ENCODE peak calls at places on chromosomes 13 and 19, in seven cellular contexts. I is SK-N-SH, O is HCT116, L is GM12878, Z is HepG2, U is K562, E is H1. C is an unnamed sample.

GRCh38 chr13:26325876-26326275 is 71.9 kb downstream of the CDK8 start:
- DNase-seq in O (no peak), L (peak; percentile 13), E (no peak), I (no peak), U (no peak), Z (no peak), C (no peak)

GRCh38 chr13:32577032-32577431 is 9.2 kb upstream of the PDS5B start:
- DNase-seq in E (no peak), O (no peak), L (no peak), U (no peak), I (no peak), Z (no peak), C (no peak)

GRCh38 chr13:62627226-62627625 is 1211.6 kb upstream of the PCDH20 start:
- DNase-seq in U (no peak), L (no peak), Z (no peak), I (no peak), O (no peak), E (no peak), C (no peak)

GRCh38 chr13:29438772-29439171 is 156.7 kb downstream of the SLC7A1 start:
- DNase-seq in L (no peak), U (no peak), Z (no peak), E (no peak), O (no peak), I (no peak), C (no peak)

GRCh38 chr19:21850636-21851255 is 14.8 kb upstream of the ZNF43 start:
- DNase-seq in E (no peak), O (no peak), I (no peak), Z (no peak), U (no peak), L (no peak), C (no peak)

GRCh38 chr13:20492641-20493040 is 33.0 kb downstream of the CRYL1 start:
- DNase-seq in O (peak; percentile 27), E (peak; percentile 58), Z (peak; percentile 46), I (no peak), U (peak; percentile 19), L (no peak), C (peak; percentile 47)

GRCh38 chr19:47229674-47230121 is 1.3 kb downstream of the BBC3 start:
- DNase-seq in Z (no peak), I (peak; percentile 26), E (no peak), O (no peak), L (no peak), U (no peak), C (no peak)

GRCh38 chr19:18292460-18292809 is 11.0 kb upstream of the JUND start:
- DNase-seq in U (no peak), L (no peak), E (peak; percentile 82), O (no peak), Z (no peak), I (no peak), C (peak; percentile 64)

GRCh38 chr13:20462533-20462915 is 63.1 kb downstream of the CRYL1 start:
- DNase-seq in Z (no peak), I (no peak), E (no peak), O (no peak), U (no peak), L (no peak), C (no peak)

GRCh38 chr19:55372316-55373081 is 2.2 kb upstream of the IL11 start:
- DNase-seq in E (no peak), U (no peak), Z (peak; percentile 26), O (no peak), I (peak; percentile 64), L (no peak), C (no peak)

GRCh38 chr19:8456064-8456463 is 11.3 kb downstream of the HNRNPM start:
- DNase-seq in O (no peak), L (no peak), U (no peak), I (no peak), E (no peak), Z (no peak), C (no peak)

GRCh38 chr19:8578642-8579265 is 1.5 kb upstream of the MYO1F start:
- DNase-seq in E (peak; percentile 96), I (peak; percentile 85), L (no peak), Z (peak; percentile 35), U (peak; percentile 77), O (peak; percentile 47), C (peak; percentile 62)

GRCh38 chr13:59394526-59394925 is 769.2 kb downstream of the DIAPH3 start:
- DNase-seq in U (no peak), E (no peak), Z (no peak), L (no peak), I (no peak), O (no peak), C (no peak)

GRCh38 chr19:48900477-48901452 is 653 bp downstream of the NUCB1 start:
- DNase-seq in L (no peak), E (no peak), Z (peak; percentile 29), I (peak; percentile 63), U (peak; percentile 61), O (no peak), C (peak; percentile 32)

GRCh38 chr13:29875646-29876045 is 25.2 kb upstream of the UBL3 start:
- DNase-seq in Z (no peak), U (no peak), O (no peak), I (no peak), E (no peak), L (no peak), C (peak; percentile 77)

GRCh38 chr13:99087954-99088491 is 110.2 kb upstream of the DOCK9 start:
- DNase-seq in U (no peak), I (peak; percentile 53), L (no peak), O (no peak), Z (no peak), E (no peak), C (no peak)

GRCh38 chr13:114090476-114090875 is 41.9 kb downstream of the RASA3 start:
- DNase-seq in E (no peak), Z (no peak), U (no peak), L (no peak), O (no peak), I (no peak), C (no peak)

GRCh38 chr13:29713841-29714240 is 118.4 kb upstream of the SLC7A1 start:
- DNase-seq in O (peak; percentile 8), L (no peak), I (peak; percentile 33), Z (no peak), E (no peak), U (peak; percentile 27), C (no peak)

GRCh38 chr13:68234278-68234677 is 1004.1 kb upstream of the PCDH9 start:
- DNase-seq in O (no peak), L (no peak), U (no peak), I (peak; percentile 15), E (no peak), Z (no peak), C (no peak)

GRCh38 chr19:12881172-12881808 is at the start of gene DNASE2:
- DNase-seq in U (peak; percentile 91), E (peak; percentile 95), O (peak; percentile 86), I (peak; percentile 95), L (peak; percentile 85), Z (peak; percentile 61), C (peak; percentile 97)

GRCh38 chr19:12884202-12884601 is 2.8 kb downstream of the KLF1 start:
- DNase-seq in L (no peak), O (no peak), E (no peak), U (no peak), Z (no peak), I (no peak), C (no peak)

GRCh38 chr19:12882589-12882988 is 1.3 kb upstream of the DNASE2 start:
- DNase-seq in Z (no peak), O (no peak), I (no peak), L (no peak), U (no peak), E (no peak), C (no peak)

GRCh38 chr19:12884627-12884925 is 2.4 kb downstream of the KLF1 start:
- DNase-seq in E (no peak), I (no peak), L (no peak), Z (no peak), O (no peak), U (no peak), C (no peak)

GRCh38 chr19:12880551-12881171 is 588 bp downstream of the DNASE2 start:
- DNase-seq in O (no peak), L (no peak), U (no peak), E (no peak), I (no peak), Z (no peak), C (peak; percentile 62)
- TF ChIP-seq JUND in O (no peak), L (no peak), U (no peak), E (no peak), I (no peak), Z (no peak), C (no peak)

DNA sequence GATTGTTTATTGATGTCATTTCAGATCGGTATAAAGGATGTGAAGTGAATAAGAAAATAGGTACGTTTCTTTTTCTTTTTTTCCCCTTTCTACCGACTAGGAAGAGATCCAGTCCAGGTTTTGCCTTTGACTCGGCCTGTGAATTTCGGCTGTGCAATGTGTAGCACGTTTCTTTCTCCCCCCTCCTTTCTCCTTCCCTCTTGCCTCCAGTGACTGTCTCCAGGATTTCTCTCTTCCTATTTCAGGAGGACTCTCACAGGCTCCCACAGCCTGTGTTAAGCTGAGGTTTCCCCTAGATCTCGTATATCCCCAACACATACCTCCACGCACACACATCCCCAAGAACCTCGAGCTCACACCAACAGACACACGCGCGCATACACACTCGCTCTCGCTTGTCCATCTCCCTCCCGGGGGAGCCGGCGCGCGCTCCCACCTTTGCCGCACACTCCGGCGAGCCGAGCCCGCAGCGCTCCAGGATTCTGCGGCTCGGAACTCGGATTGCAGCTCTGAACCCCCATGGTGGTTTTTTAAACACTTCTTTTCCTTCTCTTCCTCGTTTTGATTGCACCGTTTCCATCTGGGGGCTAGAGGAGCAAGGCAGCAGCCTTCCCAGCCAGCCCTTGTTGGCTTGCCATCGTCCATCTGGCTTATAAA is at the start of gene GPC6:
- DNase-seq in I (peak; percentile 80), Z (peak; percentile 79), L (no peak), O (no peak), U (no peak), E (no peak), C (peak; percentile 37)
- TF ChIP-seq JUND in I (peak; percentile 46), Z (no peak), L (no peak), O (no peak), U (no peak), E (no peak), C (no peak)

GRCh38 chr13:94701313-94702180 is 10.8 kb downstream of the SOX21 start:
- DNase-seq in U (no peak), L (no peak), O (no peak), E (peak; percentile 60), I (no peak), Z (no peak), C (no peak)

GRCh38 chr13:94703271-94703670 is 9.1 kb downstream of the SOX21 start:
- DNase-seq in L (no peak), E (peak; percentile 69), O (no peak), U (no peak), I (peak; percentile 34), Z (no peak), C (no peak)

GRCh38 chr13:94703721-94704314 is 8.5 kb downstream of the SOX21 start:
- DNase-seq in Z (no peak), O (no peak), L (no peak), E (peak; percentile 57), I (peak; percentile 28), U (no peak), C (no peak)

GRCh38 chr13:94700536-94700935 is 11.8 kb downstream of the SOX21 start:
- DNase-seq in L (no peak), Z (no peak), E (no peak), I (no peak), U (no peak), O (no peak), C (no peak)

GRCh38 chr13:94702181-94703041 is 9.9 kb downstream of the SOX21 start:
- DNase-seq in E (peak; percentile 65), L (no peak), I (peak; percentile 20), O (no peak), U (no peak), Z (no peak), C (no peak)
- TF ChIP-seq JUND in E (no peak), L (no peak), I (no peak), O (no peak), U (no peak), Z (no peak), C (no peak)

GRCh38 chr19:38793186-38793585 is 4.2 kb downstream of the LGALS7B start:
- DNase-seq in Z (no peak), U (no peak), O (no peak), I (no peak), E (no peak), L (no peak), C (no peak)
- TF ChIP-seq JUND in Z (no peak), U (no peak), O (no peak), I (no peak), E (no peak), L (no peak), C (no peak)